ENCODE peak calls at places on chromosomes 11 and 22, in nine cellular contexts. G is neural progenitor cell; T is psoas muscle; R is Peyer's patch; W is right lobe of liver; D is CD4-positive, alpha-beta memory T cell; M is GM23248; J is testis; Y is stomach. S is an unnamed sample. For H3K4me1, the result is how much of the 10 kb centered on the place peaks cover.

GRCh38 chr11:127136438-127136837 is 135.9 kb upstream of the KIRREL3 start:
- DNase-seq in G (no peak), T (no peak), R (no peak), W (no peak), D (no peak), M (no peak), J (no peak), Y (no peak), S (no peak)

GRCh38 chr11:36478700-36479329 is 31.3 kb downstream of the TRAF6 start:
- DNase-seq in G (peak), T (no peak), R (no peak), W (no peak), D (peak), M (peak), J (peak), Y (no peak), S (no peak)

GRCh38 chr22:30802202-30803166 is 107.8 kb downstream of the OSBP2 start:
- DNase-seq in G (peak), T (peak), R (peak), W (peak), D (peak), M (peak), J (peak), Y (peak), S (peak)

GRCh38 chr11:58577441-58578135 is 1.3 kb upstream of the ZFP91 start:
- DNase-seq in G (peak), T (peak), R (no peak), W (peak), D (peak), M (peak), J (peak), Y (peak), S (no peak)

GRCh38 chr11:70111269-70112016 is 33.3 kb downstream of the ANO1 start:
- DNase-seq in G (peak), T (peak), R (peak), W (no peak), D (no peak), M (peak), J (no peak), Y (peak), S (peak)

GRCh38 chr11:37908224-37908558 is 1310.2 kb upstream of the RAG2 start:
- DNase-seq in G (no peak), T (no peak), R (peak), W (no peak), D (no peak), M (no peak), J (peak), Y (no peak), S (no peak)

GRCh38 chr22:29477919-29478318 is 2.1 kb upstream of the NEFH start:
- DNase-seq in G (peak), T (no peak), R (no peak), W (no peak), D (no peak), M (no peak), J (no peak), Y (no peak), S (no peak)

GRCh38 chr11:10934293-10934850 is 76.5 kb upstream of the ZBED5 start:
- DNase-seq in G (no peak), T (no peak), R (no peak), W (no peak), D (peak), M (no peak), J (no peak), Y (no peak), S (peak)

GRCh38 chr11:67486481-67487195 is 3.8 kb downstream of the AIP start:
- DNase-seq in G (no peak), T (no peak), R (no peak), W (no peak), D (no peak), M (no peak), J (no peak), Y (no peak), S (peak)

GRCh38 chr22:37079668-37080171 is 28.2 kb downstream of the KCTD17 start:
- DNase-seq in G (no peak), T (no peak), R (no peak), W (no peak), D (peak), M (peak), J (peak), Y (peak), S (no peak)

GRCh38 chr11:130217133-130217631 is 57.6 kb downstream of the ST14 start:
- DNase-seq in G (no peak), T (no peak), R (no peak), W (peak), D (no peak), M (no peak), J (peak), Y (peak), S (peak)

GRCh38 chr22:37581534-37581933 is 1.6 kb upstream of the LGALS2 start:
- DNase-seq in G (no peak), T (peak), R (peak), W (peak), D (no peak), M (peak), J (no peak), Y (peak), S (no peak)

GRCh38 chr22:36341640-36342041 is 46.1 kb downstream of the MYH9 start:
- DNase-seq in G (no peak), T (no peak), R (no peak), W (peak), D (no peak), M (no peak), J (no peak), Y (no peak), S (peak)

GRCh38 chr22:32745251-32745995 is 56.1 kb upstream of the TIMP3 start:
- DNase-seq in G (peak), T (peak), R (no peak), W (no peak), D (no peak), M (peak), J (peak), Y (no peak), S (no peak)

GRCh38 chr11:84719935-84720577 is 907.1 kb downstream of the DLG2 start:
- DNase-seq in G (peak), T (no peak), R (peak), W (no peak), D (no peak), M (peak), J (no peak), Y (no peak), S (no peak)

GRCh38 chr11:101880208-101880607 is 34.6 kb upstream of the CEP126 start:
- DNase-seq in G (peak), T (no peak), R (no peak), W (no peak), D (no peak), M (peak), J (no peak), Y (no peak), S (peak)

GRCh38 chr11:20116825-20117224 is 43.5 kb downstream of the DBX1 start:
- DNase-seq in G (no peak), T (no peak), R (no peak), W (no peak), D (no peak), M (no peak), J (no peak), Y (no peak), S (no peak)

GRCh38 chr11:128549256-128549944 is 38.0 kb downstream of the ETS1 start:
- DNase-seq in G (no peak), T (peak), R (no peak), W (no peak), D (no peak), M (no peak), J (peak), Y (no peak), S (peak)

GRCh38 chr11:128550967-128551522 is 36.3 kb downstream of the ETS1 start:
- DNase-seq in G (no peak), T (no peak), R (no peak), W (no peak), D (no peak), M (no peak), J (no peak), Y (no peak), S (no peak)

GRCh38 chr11:128550261-128550821 is 37.0 kb downstream of the ETS1 start:
- DNase-seq in G (no peak), T (no peak), R (no peak), W (no peak), D (no peak), M (no peak), J (no peak), Y (no peak), S (no peak)

GRCh38 chr11:128548655-128549255 is 38.6 kb downstream of the ETS1 start:
- DNase-seq in G (peak), T (peak), R (peak), W (peak), D (no peak), M (peak), J (peak), Y (peak), S (peak)

GRCh38 chr11:128547946-128548654 is 39.3 kb downstream of the ETS1 start:
- DNase-seq in G (no peak), T (no peak), R (no peak), W (no peak), D (no peak), M (no peak), J (no peak), Y (no peak), S (no peak)
- H3K4me1 ChIP-seq in G (under half), T (under half), R (under half), W (under half), D (half or more), M (under half), J (under half), Y (under half), S (under half)

GRCh38 chr11:117054382-117054781 is 43.8 kb downstream of the SIK3 start:
- DNase-seq in G (no peak), T (no peak), R (no peak), W (no peak), D (no peak), M (no peak), J (no peak), Y (no peak), S (no peak)
- H3K27ac ChIP-seq in G (no peak), T (no peak), R (no peak), W (no peak), D (no peak), M (no peak), J (no peak), Y (no peak), S (no peak)

GRCh38 chr11:27141576-27141975 is 101.0 kb downstream of the BBOX1 start:
- DNase-seq in G (no peak), T (no peak), R (no peak), W (no peak), D (no peak), M (no peak), J (no peak), Y (no peak), S (no peak)
- H3K4me1 ChIP-seq in G (under half), T (under half), R (under half), W (under half), D (under half), M (under half), J (under half), Y (under half), S (under half)

GRCh38 chr11:118706546-118706825 is 27.0 kb upstream of the TREH start:
- DNase-seq in G (no peak), T (no peak), R (no peak), W (no peak), D (no peak), M (no peak), J (no peak), Y (no peak), S (no peak)
- H3K27ac ChIP-seq in G (no peak), T (no peak), R (no peak), W (no peak), D (no peak), M (no peak), J (no peak), Y (no peak), S (no peak)

S was measured in osteoblast.